ENCODE peak calls at places on chromosomes 13 and 19, in four cellular contexts. E is PC-3, B is suprapubic skin, K is pancreas. Z is an unnamed sample.

GRCh38 chr19:1245884-1246816 is 2.2 kb upstream of the MIDN start:
- DNase-seq in E (no peak), B (no peak), K (peak; percentile 80), Z (peak; percentile 68)

GRCh38 chr19:17249887-17250548 is 4.3 kb upstream of the NR2F6 start:
- DNase-seq in E (no peak), B (no peak), K (peak; percentile 41), Z (no peak)

GRCh38 chr19:58330458-58330857 is 3.7 kb downstream of the ZSCAN22 start:
- DNase-seq in E (peak; percentile 88), B (no peak), K (no peak), Z (no peak)

GRCh38 chr19:52722062-52723005 is 12.5 kb downstream of the ZNF611 start:
- DNase-seq in E (peak; percentile 99), B (no peak), K (no peak), Z (no peak)

GRCh38 chr13:40376296-40376849 is 290.1 kb downstream of the FOXO1 start:
- DNase-seq in E (no peak), B (no peak), K (no peak), Z (no peak)

GRCh38 chr13:98778749-98779148 is 26.3 kb upstream of the SLC15A1 start:
- DNase-seq in E (peak; percentile 22), B (no peak), K (no peak), Z (no peak)

GRCh38 chr13:72986197-72986596 is 72.6 kb upstream of the KLF5 start:
- DNase-seq in E (no peak), B (no peak), K (no peak), Z (no peak)

GRCh38 chr13:97226013-97226412 is 3.9 kb downstream of the MBNL2 start:
- DNase-seq in E (no peak), B (no peak), K (no peak), Z (peak; percentile 53)

GRCh38 chr13:41645313-41645712 is 188.0 kb downstream of the RGCC start:
- DNase-seq in E (peak; percentile 62), B (no peak), K (no peak), Z (no peak)

GRCh38 chr13:41457589-41458186 is 338 bp downstream of the RGCC start:
- DNase-seq in E (no peak), B (no peak), K (peak; percentile 40), Z (peak; percentile 66)

GRCh38 chr13:71772376-71772775 is 94.6 kb downstream of the DACH1 start:
- DNase-seq in E (no peak), B (no peak), K (no peak), Z (no peak)

GRCh38 chr19:18194554-18195238 is 1.7 kb downstream of the MPV17L2 start:
- DNase-seq in E (peak; percentile 33), B (no peak), K (peak; percentile 48), Z (peak; percentile 90)

GRCh38 chr13:113144255-113144629 is 14.2 kb upstream of the PROZ start:
- DNase-seq in E (no peak), B (no peak), K (no peak), Z (peak; percentile 26)

GRCh38 chr13:20370815-20371421 is 138.8 kb upstream of the GJB6 start:
- DNase-seq in E (peak; percentile 98), B (peak; percentile 49), K (no peak), Z (no peak)

GRCh38 chr19:31164666-31165265 is 184.5 kb downstream of the TSHZ3 start:
- DNase-seq in E (no peak), B (no peak), K (no peak), Z (peak; percentile 32)

GRCh38 chr13:52061587-52061986 is 37.1 kb downstream of the UTP14C start:
- DNase-seq in E (no peak), B (no peak), K (no peak), Z (no peak)

GRCh38 chr13:104286566-104287290 is 1220.5 kb upstream of the SLC10A2 start:
- DNase-seq in E (peak; percentile 8), B (no peak), K (no peak), Z (peak; percentile 68)

GRCh38 chr19:4640247-4641000 is 1.1 kb downstream of the TNFAIP8L1 start:
- DNase-seq in E (no peak), B (no peak), K (no peak), Z (peak; percentile 73)

GRCh38 chr13:104385409-104385808 is 1319.2 kb upstream of the SLC10A2 start:
- DNase-seq in E (peak; percentile 76), B (no peak), K (no peak), Z (no peak)

GRCh38 chr13:113187263-113187669 is 21.2 kb downstream of the PCID2 start:
- DNase-seq in E (peak; percentile 98), B (peak; percentile 92), K (no peak), Z (peak; percentile 41)

GRCh38 chr13:85729296-85729695 is 69.9 kb downstream of the SLITRK6 start:
- DNase-seq in E (peak; percentile 48), B (no peak), K (no peak), Z (no peak)

GRCh38 chr13:113061796-113062425 is 43.7 kb upstream of the F7 start:
- DNase-seq in E (no peak), B (peak; percentile 58), K (no peak), Z (no peak)

GRCh38 chr13:40026741-40027140 is 371.3 kb downstream of the COG6 start:
- DNase-seq in E (no peak), B (no peak), K (no peak), Z (no peak)

GRCh38 chr13:64817721-64818120 is 2412.4 kb downstream of the PCDH9 start:
- DNase-seq in E (peak; percentile 59), B (no peak), K (no peak), Z (no peak)

DNA sequence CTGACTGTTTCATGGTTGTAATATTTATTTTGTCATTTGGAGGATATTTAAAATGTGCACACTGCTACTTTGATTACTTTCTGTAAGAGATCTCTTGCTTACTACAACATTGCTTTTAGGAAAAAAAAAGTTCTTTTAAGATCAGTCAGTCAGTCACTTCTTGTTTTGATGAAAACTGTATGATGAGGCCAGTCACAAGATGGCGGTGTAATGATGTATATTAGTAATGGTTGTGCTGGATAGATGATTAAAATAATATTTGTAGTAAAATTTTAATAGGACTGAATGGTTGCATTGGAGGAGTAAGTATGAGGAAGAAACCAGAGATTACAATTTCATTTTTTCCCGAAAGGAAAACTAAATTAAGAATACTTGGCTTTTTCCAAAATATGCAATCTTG is 2411.1 kb downstream of the PCDH9 start:
- DNase-seq in E (no peak), B (no peak), K (no peak), Z (no peak)
- TF ChIP-seq CTCF in E (peak; percentile 34), B (no peak), K (no peak), Z (no peak)

DNA sequence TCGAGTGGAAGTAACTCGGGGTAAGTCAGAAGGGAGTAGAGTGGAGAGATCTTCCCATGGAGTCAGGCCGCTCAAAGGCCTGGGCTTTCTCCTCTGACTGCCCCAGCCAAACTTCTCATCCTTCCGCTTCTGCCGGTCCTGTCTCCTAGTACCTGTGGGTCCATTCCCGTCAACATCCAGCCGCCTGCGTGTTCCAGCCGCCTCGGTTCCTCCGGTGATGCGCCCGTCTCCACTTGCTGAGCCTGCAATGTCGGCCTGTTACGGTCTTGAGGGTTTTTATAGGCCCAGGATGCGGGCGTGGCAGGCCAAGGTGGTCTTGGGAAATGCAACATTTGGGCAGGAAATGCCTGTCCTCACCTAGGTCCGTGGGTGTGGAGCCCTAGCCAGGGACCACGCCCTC is 38.3 kb downstream of the RASL11A start:
- DNase-seq in E (no peak), B (peak; percentile 71), K (no peak), Z (no peak)
- H3K4me1 ChIP-seq in E (peaks cover 22% of the 10 kb centered on the region), B (no peaks in the 10 kb centered on the region), K (no peaks in the 10 kb centered on the region), Z (no peaks in the 10 kb centered on the region)

GRCh38 chr19:11380653-11381534 is 3.2 kb downstream of the EPOR start:
- DNase-seq in E (peak; percentile 99), B (peak; percentile 97), K (peak; percentile 93), Z (peak; percentile 99)

GRCh38 chr19:11384778-11385129 is 640 bp upstream of the EPOR start:
- DNase-seq in E (no peak), B (no peak), K (no peak), Z (no peak)

GRCh38 chr19:11381535-11382369 is 2.4 kb downstream of the EPOR start:
- DNase-seq in E (peak; percentile 99), B (peak; percentile 89), K (peak; percentile 61), Z (peak; percentile 96)

GRCh38 chr19:11383706-11384048 is 437 bp downstream of the EPOR start:
- DNase-seq in E (no peak), B (no peak), K (no peak), Z (no peak)

DNA sequence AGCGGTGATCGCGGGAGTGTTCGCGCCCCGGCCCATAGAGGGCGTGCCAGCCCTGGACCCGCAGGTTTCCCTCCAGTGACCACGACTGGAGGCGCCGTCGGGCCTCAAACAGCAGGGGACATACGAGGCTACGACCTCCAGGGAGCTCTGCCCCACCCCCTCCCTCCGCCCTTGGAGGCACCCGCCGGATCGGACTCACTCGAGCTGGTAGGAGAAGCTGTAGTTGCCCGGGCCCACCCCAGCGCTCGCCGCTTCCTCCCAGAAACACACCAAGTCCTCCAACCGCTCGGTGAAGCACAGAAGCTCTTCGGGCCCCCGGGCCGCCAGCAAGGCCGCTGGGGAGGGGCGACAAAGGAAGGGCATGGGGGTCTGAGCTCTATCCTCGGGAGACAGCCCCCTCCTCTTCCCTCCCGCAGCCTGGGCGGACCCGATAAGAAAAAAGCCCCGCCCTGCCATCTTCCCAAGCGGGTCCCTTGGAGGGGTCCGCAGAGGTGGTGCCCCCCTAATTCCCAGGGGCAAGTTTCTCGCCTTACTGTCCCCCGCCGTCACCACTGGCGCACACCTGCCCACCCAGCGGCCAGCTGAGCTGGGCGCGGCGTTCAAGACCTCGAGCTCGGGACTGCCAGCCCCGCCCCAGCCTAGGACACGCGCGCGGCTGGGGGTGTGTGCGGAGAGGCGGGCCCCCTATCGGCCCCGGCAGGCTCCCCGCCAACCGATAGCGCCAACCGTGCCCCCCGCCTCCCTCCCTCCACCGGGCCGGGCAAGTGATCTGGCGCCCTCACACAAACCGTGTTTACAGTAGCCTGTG is 1.0 kb downstream of the EPOR start:
- DNase-seq in E (peak; percentile 68), B (no peak), K (peak; percentile 73), Z (peak; percentile 94)
- TF ChIP-seq CTCF in E (peak; percentile 87), B (peak; percentile 9), K (peak; percentile 57), Z (peak; percentile 93)

DNA sequence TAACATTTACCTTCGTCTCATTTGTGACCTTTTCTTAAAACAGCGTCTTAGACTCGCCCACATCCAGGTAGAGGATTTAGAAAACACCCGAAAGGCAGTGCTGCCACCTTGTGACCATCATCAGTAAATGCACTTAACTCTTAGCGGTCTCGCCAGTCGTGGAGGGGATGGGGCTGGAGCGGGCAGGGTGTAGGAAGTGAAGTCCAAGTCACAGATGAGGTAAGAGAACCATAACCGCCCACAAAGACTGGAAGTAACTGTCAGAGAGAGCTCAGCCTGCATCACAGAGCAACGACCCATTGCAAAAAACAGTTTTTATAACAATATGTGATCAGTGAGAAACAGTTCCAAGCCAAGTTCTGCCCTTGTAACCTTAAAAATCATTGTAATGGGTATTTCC is 10.7 kb upstream of the CEACAM3 start:
- DNase-seq in E (peak; percentile 83), B (no peak), K (peak; percentile 45), Z (peak; percentile 88)
- H3K4me1 ChIP-seq in E (peaks cover 15% of the 10 kb centered on the region), B (peaks cover 9% of the 10 kb centered on the region), K (no peaks in the 10 kb centered on the region), Z (no peaks in the 10 kb centered on the region)

GRCh38 chr19:40393894-40394815 is 4.2 kb upstream of the HIPK4 start:
- DNase-seq in E (no peak), B (no peak), K (no peak), Z (no peak)

GRCh38 chr19:40390084-40390742 is at the start of gene HIPK4:
- DNase-seq in E (no peak), B (no peak), K (no peak), Z (no peak)

GRCh38 chr19:40394816-40395210 is 4.8 kb upstream of the HIPK4 start:
- DNase-seq in E (no peak), B (no peak), K (no peak), Z (no peak)

GRCh38 chr19:40392123-40392522 is 2.1 kb upstream of the HIPK4 start:
- DNase-seq in E (no peak), B (no peak), K (no peak), Z (no peak)

GRCh38 chr19:40392894-40393517 is 3.0 kb upstream of the HIPK4 start:
- DNase-seq in E (peak; percentile 69), B (no peak), K (no peak), Z (no peak)
- TF ChIP-seq CTCF in E (peak; percentile 56), B (no peak), K (no peak), Z (peak; percentile 20)